ENCODE peak calls at places on chromosomes 12 and 14, in five cellular contexts. Z is HTR-8/SVneo, D is T-helper 1 cell, X is brain microvascular endothelial cell, G is lower leg skin. E is an unnamed sample.

GRCh38 chr14:68546839-68547238 is 246.0 kb downstream of the ZFP36L1 start:
- DNase-seq in Z (no peak), G (peak; percentile 60), D (no peak), X (peak; percentile 60), E (no peak)

GRCh38 chr12:54980341-54980740 is 4.2 kb downstream of the TESPA1 start:
- DNase-seq in G (no peak), Z (no peak), D (peak; percentile 26), X (no peak), E (no peak)

GRCh38 chr12:96070670-96071279 is 35.4 kb upstream of the LTA4H start:
- DNase-seq in Z (no peak), G (no peak), D (no peak), X (no peak), E (no peak)

GRCh38 chr12:19484738-19485137 is 45.4 kb downstream of the AEBP2 start:
- DNase-seq in D (no peak), G (no peak), X (no peak), Z (no peak), E (no peak)

GRCh38 chr12:120639771-120640721 is at the start of gene CABP1:
- DNase-seq in X (no peak), G (no peak), Z (peak; percentile 54), D (peak; percentile 50), E (no peak)

GRCh38 chr12:121534495-121535148 is 46.2 kb downstream of the KDM2B start:
- DNase-seq in D (peak; percentile 70), G (no peak), Z (no peak), X (no peak), E (no peak)

GRCh38 chr12:75322464-75322863 is 7.7 kb downstream of the CAPS2 start:
- DNase-seq in G (no peak), Z (no peak), D (no peak), X (peak; percentile 33), E (no peak)

GRCh38 chr12:48145981-48146380 is 11.3 kb downstream of the ASB8 start:
- DNase-seq in X (no peak), D (no peak), G (no peak), Z (no peak), E (no peak)

GRCh38 chr14:69501362-69501964 is 16.9 kb downstream of the PLEKHD1 start:
- DNase-seq in D (no peak), X (no peak), G (no peak), Z (no peak), E (no peak)

GRCh38 chr14:78985668-78986073 is 815.5 kb downstream of the NRXN3 start:
- DNase-seq in G (no peak), Z (no peak), X (peak; percentile 31), D (no peak), E (no peak)

GRCh38 chr14:51750542-51750941 is 98.8 kb downstream of the FRMD6 start:
- DNase-seq in Z (no peak), G (no peak), D (no peak), X (no peak), E (peak; percentile 19)

GRCh38 chr12:57129311-57130288 is 1.3 kb downstream of the LRP1 start:
- DNase-seq in D (no peak), G (peak; percentile 82), X (no peak), Z (no peak), E (no peak)

GRCh38 chr12:120689397-120690082 is 2.6 kb downstream of the MLEC start:
- DNase-seq in D (no peak), G (no peak), X (peak; percentile 10), Z (no peak), E (no peak)

GRCh38 chr12:79634957-79635471 is 55.8 kb downstream of the PAWR start:
- DNase-seq in G (no peak), Z (no peak), D (no peak), X (peak; percentile 19), E (no peak)

GRCh38 chr14:74974364-74975058 is 19.1 kb upstream of the PGF start:
- DNase-seq in D (no peak), X (no peak), Z (no peak), G (no peak), E (no peak)

GRCh38 chr14:105486974-105487448 is 325 bp downstream of the CRIP1 start:
- DNase-seq in D (peak; percentile 50), X (no peak), Z (no peak), G (no peak), E (no peak)

GRCh38 chr14:97410667-97411286 is 613.6 kb downstream of the VRK1 start:
- DNase-seq in G (no peak), X (no peak), D (no peak), Z (no peak), E (no peak)

GRCh38 chr14:20659813-20660395 is 18.4 kb upstream of the OR6S1 start:
- DNase-seq in Z (no peak), D (no peak), G (no peak), X (no peak), E (no peak)

GRCh38 chr12:57534250-57534649 is 11.6 kb downstream of the MBD6 start:
- DNase-seq in X (no peak), Z (no peak), G (no peak), D (no peak), E (no peak)

GRCh38 chr12:26821212-26821701 is 11.7 kb downstream of the ITPR2 start:
- DNase-seq in D (no peak), Z (no peak), X (peak; percentile 14), G (no peak), E (no peak)

GRCh38 chr14:23307146-23307447 is 464 bp downstream of the BCL2L2 start:
- DNase-seq in X (no peak), Z (no peak), G (no peak), D (no peak), E (no peak)

GRCh38 chr12:80715850-80716249 is 862 bp upstream of the MYF5 start:
- DNase-seq in G (no peak), D (no peak), Z (no peak), X (no peak), E (no peak)

GRCh38 chr12:53224268-53224896 is 7.6 kb downstream of the RARG start:
- DNase-seq in Z (no peak), X (no peak), G (no peak), D (no peak), E (no peak)

GRCh38 chr12:132084681-132085635 is 59.2 kb downstream of the DDX51 start:
- DNase-seq in D (peak; percentile 46), G (peak; percentile 35), Z (peak; percentile 54), X (no peak), E (no peak)

GRCh38 chr12:106108187-106108816 is 30.5 kb downstream of the NUAK1 start:
- DNase-seq in D (no peak), Z (no peak), G (no peak), X (peak; percentile 82), E (no peak)

GRCh38 chr12:57726884-57727757 is 11.4 kb downstream of the AGAP2 start:
- DNase-seq in X (no peak), D (no peak), Z (no peak), G (peak; percentile 19), E (no peak)

GRCh38 chr12:63163542-63163941 is 12.5 kb upstream of the AVPR1A start:
- DNase-seq in G (no peak), X (no peak), D (no peak), Z (no peak), E (no peak)

GRCh38 chr14:52235866-52236510 is 31.5 kb upstream of the PTGDR start:
- DNase-seq in X (no peak), Z (no peak), G (no peak), D (no peak), E (no peak)

GRCh38 chr12:54138219-54138618 is 50.6 kb downstream of the SMUG1 start:
- DNase-seq in G (no peak), Z (no peak), D (no peak), X (no peak), E (no peak)

GRCh38 chr12:112010415-112011344 is 2.3 kb downstream of the TMEM116 start:
- DNase-seq in X (no peak), D (no peak), G (no peak), Z (no peak), E (no peak)

GRCh38 chr12:124680863-124681778 is 113.7 kb upstream of the NCOR2 start:
- DNase-seq in X (peak; percentile 95), Z (peak; percentile 71), D (no peak), G (peak; percentile 87), E (peak; percentile 79)

GRCh38 chr12:23771230-23771949 is 178.1 kb downstream of the SOX5 start:
- DNase-seq in X (no peak), Z (no peak), G (peak; percentile 15), D (no peak), E (no peak)

GRCh38 chr14:46487582-46488350 is 163.8 kb downstream of the RPL10L start:
- DNase-seq in Z (no peak), D (no peak), X (no peak), G (no peak), E (no peak)

GRCh38 chr14:102984336-102985102 is 62.1 kb downstream of the AMN start:
- DNase-seq in Z (no peak), X (no peak), G (no peak), D (no peak), E (no peak)

E was measured in HCT116.